ENCODE peak calls at places on chromosomes 3 and 15, in four cellular contexts. T, C, X and S are unnamed samples.
A peak's percentile ranks its signal among the peaks of the same experiment; 100 is the strongest.

GRCh38 chr3:177810162-177810623 is 612.9 kb upstream of the TBL1XR1 start:
- DNase-seq in T (no peak), C (peak; percentile 93), X (no peak), S (no peak)

GRCh38 chr3:149628957-149629670 is 28.7 kb downstream of the WWTR1 start:
- DNase-seq in T (no peak), C (no peak), X (no peak), S (no peak)

GRCh38 chr3:105513886-105514285 is 147.2 kb downstream of the ALCAM start:
- DNase-seq in T (no peak), C (no peak), X (no peak), S (no peak)

GRCh38 chr3:99753268-99753975 is 64.2 kb upstream of the CMSS1 start:
- DNase-seq in T (no peak), C (peak; percentile 76), X (no peak), S (no peak)

GRCh38 chr3:107619549-107619948 is 96.8 kb downstream of the BBX start:
- DNase-seq in T (no peak), C (peak; percentile 36), X (no peak), S (no peak)

GRCh38 chr3:176734146-176734545 is 463.1 kb downstream of the TBL1XR1 start:
- DNase-seq in T (no peak), C (no peak), X (no peak), S (no peak)

GRCh38 chr3:195012571-195012970 is 258.4 kb downstream of the XXYLT1 start:
- DNase-seq in T (no peak), C (no peak), X (no peak), S (no peak)

GRCh38 chr3:121759541-121760202 is 10.1 kb upstream of the GOLGB1 start:
- DNase-seq in T (no peak), C (no peak), X (no peak), S (no peak)

GRCh38 chr3:71831599-71831998 is 46.7 kb upstream of the PROK2 start:
- DNase-seq in T (no peak), C (peak; percentile 60), X (no peak), S (no peak)

GRCh38 chr15:51771773-51772172 is 20.4 kb downstream of the TMOD2 start:
- DNase-seq in T (no peak), C (no peak), X (no peak), S (no peak)

GRCh38 chr15:39140060-39140604 is 440.7 kb upstream of the THBS1 start:
- DNase-seq in T (no peak), C (peak; percentile 70), X (no peak), S (no peak)

GRCh38 chr15:58269455-58270414 is 131.6 kb downstream of the AQP9 start:
- DNase-seq in T (peak; percentile 6), C (peak; percentile 68), X (no peak), S (no peak)

GRCh38 chr3:188950832-188951489 is 220.8 kb upstream of the TPRG1 start:
- DNase-seq in T (peak; percentile 38), C (peak; percentile 94), X (no peak), S (no peak)

GRCh38 chr15:67554580-67554979 is 12.1 kb downstream of the MAP2K5 start:
- DNase-seq in T (no peak), C (no peak), X (no peak), S (no peak)

GRCh38 chr3:173019378-173019777 is 121.7 kb downstream of the SPATA16 start:
- DNase-seq in T (no peak), C (no peak), X (no peak), S (no peak)

GRCh38 chr15:29064290-29064689 is 178.5 kb downstream of the APBA2 start:
- DNase-seq in T (no peak), C (no peak), X (no peak), S (no peak)

GRCh38 chr3:160686955-160687535 is 10.1 kb downstream of the ARL14 start:
- DNase-seq in T (no peak), C (peak; percentile 30), X (no peak), S (no peak)

GRCh38 chr3:134485075-134485536 is 679 bp downstream of the ANAPC13 start:
- DNase-seq in T (no peak), C (no peak), X (no peak), S (no peak)

GRCh38 chr3:193095366-193095765 is 145.7 kb upstream of the PLAAT1 start:
- DNase-seq in T (no peak), C (no peak), X (no peak), S (no peak)

GRCh38 chr3:1552831-1553230 is 460.0 kb downstream of the CNTN6 start:
- DNase-seq in T (no peak), C (no peak), X (no peak), S (no peak)

GRCh38 chr3:172143060-172143451 is 103.7 kb downstream of the FNDC3B start:
- DNase-seq in T (no peak), C (no peak), X (no peak), S (no peak)

GRCh38 chr15:95263751-95264150 is 1032.4 kb downstream of the MCTP2 start:
- DNase-seq in T (no peak), C (no peak), X (no peak), S (no peak)

GRCh38 chr3:32569540-32570425 is 875 bp downstream of the DYNC1LI1 start:
- DNase-seq in T (peak; percentile 29), C (peak; percentile 66), X (no peak), S (peak; percentile 36)

GRCh38 chr3:31900583-31900982 is 80.5 kb downstream of the OSBPL10 start:
- DNase-seq in T (no peak), C (no peak), X (no peak), S (no peak)

GRCh38 chr3:113105980-113106379 is 105.4 kb upstream of the BOC start:
- DNase-seq in T (no peak), C (no peak), X (no peak), S (no peak)

GRCh38 chr3:127254730-127255129 is 33.1 kb downstream of the PRR20G start:
- DNase-seq in T (no peak), C (peak; percentile 50), X (no peak), S (no peak)

GRCh38 chr3:135165260-135165659 is 370.2 kb downstream of the EPHB1 start:
- DNase-seq in T (no peak), C (no peak), X (no peak), S (no peak)

GRCh38 chr15:76514292-76514691 is 177.7 kb downstream of the ISL2 start:
- DNase-seq in T (no peak), C (no peak), X (no peak), S (no peak)

GRCh38 chr3:161275919-161276318 is 54.8 kb downstream of the NMD3 start:
- DNase-seq in T (no peak), C (peak; percentile 84), X (no peak), S (no peak)

GRCh38 chr15:39205506-39206371 is 375.1 kb upstream of the THBS1 start:
- DNase-seq in T (no peak), C (peak; percentile 77), X (no peak), S (no peak)

GRCh38 chr15:69084404-69085030 is 70.0 kb downstream of the NOX5 start:
- DNase-seq in T (no peak), C (no peak), X (no peak), S (no peak)

GRCh38 chr3:41239587-41239986 is 40.3 kb downstream of the CTNNB1 start:
- DNase-seq in T (no peak), C (no peak), X (no peak), S (no peak)

GRCh38 chr3:153291052-153291689 is 129.1 kb downstream of the RAP2B start:
- DNase-seq in T (no peak), C (peak; percentile 68), X (no peak), S (no peak)

GRCh38 chr3:64716110-64716509 is 28.3 kb upstream of the ADAMTS9 start:
- DNase-seq in T (no peak), C (no peak), X (no peak), S (no peak)

GRCh38 chr3:72295276-72295973 is 510.5 kb upstream of the PROK2 start:
- DNase-seq in T (no peak), C (peak; percentile 50), X (no peak), S (no peak)

GRCh38 chr3:51686512-51687215 is 15.6 kb downstream of the TEX264 start:
- DNase-seq in T (peak; percentile 71), C (peak; percentile 63), X (peak; percentile 64), S (no peak)

GRCh38 chr3:5226783-5227182 is 39.3 kb downstream of the EDEM1 start:
- DNase-seq in T (no peak), C (peak; percentile 22), X (no peak), S (no peak)

GRCh38 chr3:195124378-195124985 is 146.5 kb downstream of the XXYLT1 start:
- DNase-seq in T (no peak), C (no peak), X (no peak), S (no peak)

GRCh38 chr3:71031914-71032521 is 551.5 kb downstream of the FOXP1 start:
- DNase-seq in T (no peak), C (no peak), X (no peak), S (no peak)

GRCh38 chr3:123258359-123258758 is 56.6 kb downstream of the SEC22A start:
- DNase-seq in T (no peak), C (no peak), X (no peak), S (no peak)